ENCODE peak calls at places on chromosome 19, in four cellular contexts. One of them, this sample, is unnamed.

GRCh38 chr19:10256551-10256950 is 4.5 kb downstream of the MRPL4 start:
- DNase-seq in Peyer's patch: no peak
- DNase-seq in stomach: no peak
- DNase-seq in A549: no peak
- DNase-seq in this sample: no peak

GRCh38 chr19:31276831-31277230 is 72.4 kb downstream of the TSHZ3 start:
- DNase-seq in Peyer's patch: no peak
- DNase-seq in stomach: no peak
- DNase-seq in A549: no peak
- DNase-seq in this sample: no peak

GRCh38 chr19:48780684-48781391 is 25.5 kb downstream of the FGF21 start:
- DNase-seq in Peyer's patch: peak
- DNase-seq in stomach: peak
- DNase-seq in A549: no peak
- DNase-seq in this sample: no peak

GRCh38 chr19:47363758-47364529 is 14.8 kb downstream of the DHX34 start:
- DNase-seq in stomach: no peak
- DNase-seq in A549: no peak
- DNase-seq in Peyer's patch: no peak
- DNase-seq in this sample: no peak

GRCh38 chr19:8483165-8483564 is 19.3 kb downstream of the PRAM1 start:
- DNase-seq in Peyer's patch: no peak
- DNase-seq in stomach: no peak
- DNase-seq in A549: no peak
- DNase-seq in this sample: no peak

GRCh38 chr19:19061491-19061890 is 2.3 kb upstream of the SLC25A42 start:
- DNase-seq in A549: no peak
- DNase-seq in stomach: peak
- DNase-seq in Peyer's patch: no peak
- DNase-seq in this sample: no peak

GRCh38 chr19:56875717-56876116 is 35.2 kb upstream of the PEG3 start:
- DNase-seq in A549: no peak
- DNase-seq in Peyer's patch: no peak
- DNase-seq in stomach: no peak
- DNase-seq in this sample: no peak

GRCh38 chr19:27966390-27966816 is 1246.5 kb downstream of the UQCRFS1 start:
- DNase-seq in Peyer's patch: no peak
- DNase-seq in stomach: no peak
- DNase-seq in A549: no peak
- DNase-seq in this sample: no peak

GRCh38 chr19:31591258-31591657 is 242.0 kb upstream of the TSHZ3 start:
- DNase-seq in A549: no peak
- DNase-seq in stomach: no peak
- DNase-seq in Peyer's patch: no peak
- DNase-seq in this sample: no peak

GRCh38 chr19:35775298-35776101 is at the start of gene ARHGAP33:
- DNase-seq in A549: peak
- DNase-seq in stomach: peak
- DNase-seq in Peyer's patch: peak
- DNase-seq in this sample: peak
- TF ChIP-seq POLR2A in A549: no peak
- TF ChIP-seq POLR2A in stomach: no peak
- TF ChIP-seq POLR2A in Peyer's patch: no peak
- TF ChIP-seq POLR2A in this sample: peak

DNA sequence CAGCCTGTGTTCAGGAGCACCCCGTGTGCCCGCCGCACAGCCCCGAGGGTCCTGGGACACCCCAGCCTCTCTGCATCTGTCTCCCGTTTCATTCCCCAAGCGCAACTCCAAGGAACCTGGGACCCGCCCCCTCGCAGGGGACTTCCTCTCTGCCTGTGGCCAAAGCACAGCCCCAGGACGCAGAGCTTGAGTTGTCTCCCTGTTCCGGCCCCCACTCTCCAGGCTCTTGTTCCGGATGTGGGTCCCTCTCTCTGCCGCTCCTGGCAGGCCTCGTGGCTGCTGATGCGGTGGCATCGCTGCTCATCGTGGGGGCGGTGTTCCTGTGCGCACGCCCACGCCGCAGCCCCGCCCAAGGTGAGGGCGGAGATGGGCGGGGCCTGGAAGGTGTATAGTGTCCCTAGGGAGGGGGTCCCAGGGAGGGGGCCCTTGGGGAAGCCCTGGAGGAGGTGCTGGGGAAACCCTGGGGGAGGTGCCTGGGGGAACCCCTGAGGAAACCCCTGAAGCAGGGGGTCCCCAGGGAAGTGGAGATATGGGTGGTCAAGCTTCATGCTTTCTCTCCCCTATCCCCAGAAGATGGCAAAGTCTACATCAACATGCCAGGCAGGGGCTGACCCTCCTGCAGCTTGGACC is 1.3 kb downstream of the HCST start:
- DNase-seq in A549: peak
- DNase-seq in Peyer's patch: peak
- DNase-seq in stomach: peak
- DNase-seq in this sample: peak
- TF ChIP-seq POLR2A in A549: peak
- TF ChIP-seq POLR2A in Peyer's patch: peak
- TF ChIP-seq POLR2A in stomach: no peak
- TF ChIP-seq POLR2A in this sample: peak

GRCh38 chr19:38686530-38686888 is 39.1 kb downstream of the ACTN4 start:
- DNase-seq in stomach: no peak
- DNase-seq in Peyer's patch: peak
- DNase-seq in A549: no peak
- DNase-seq in this sample: no peak
- TF ChIP-seq POLR2A in stomach: no peak
- TF ChIP-seq POLR2A in Peyer's patch: peak
- TF ChIP-seq POLR2A in A549: no peak
- TF ChIP-seq POLR2A in this sample: no peak

GRCh38 chr19:1606138-1606651 is 933 bp upstream of the UQCR11 start:
- DNase-seq in stomach: peak
- DNase-seq in A549: no peak
- DNase-seq in Peyer's patch: no peak
- DNase-seq in this sample: no peak

GRCh38 chr19:1608414-1609391 is 3.4 kb upstream of the UQCR11 start:
- DNase-seq in A549: no peak
- DNase-seq in stomach: no peak
- DNase-seq in Peyer's patch: peak
- DNase-seq in this sample: peak

GRCh38 chr19:1601613-1602064 is 3.6 kb downstream of the UQCR11 start:
- DNase-seq in stomach: no peak
- DNase-seq in Peyer's patch: no peak
- DNase-seq in A549: no peak
- DNase-seq in this sample: no peak

GRCh38 chr19:1602091-1602707 is 3.1 kb downstream of the UQCR11 start:
- DNase-seq in A549: no peak
- DNase-seq in Peyer's patch: no peak
- DNase-seq in stomach: no peak
- DNase-seq in this sample: no peak

GRCh38 chr19:1605236-1606137 is at the start of gene UQCR11:
- DNase-seq in A549: peak
- DNase-seq in Peyer's patch: peak
- DNase-seq in stomach: peak
- DNase-seq in this sample: peak
- TF ChIP-seq POLR2A in A549: peak
- TF ChIP-seq POLR2A in Peyer's patch: peak
- TF ChIP-seq POLR2A in stomach: no peak
- TF ChIP-seq POLR2A in this sample: peak

DNA sequence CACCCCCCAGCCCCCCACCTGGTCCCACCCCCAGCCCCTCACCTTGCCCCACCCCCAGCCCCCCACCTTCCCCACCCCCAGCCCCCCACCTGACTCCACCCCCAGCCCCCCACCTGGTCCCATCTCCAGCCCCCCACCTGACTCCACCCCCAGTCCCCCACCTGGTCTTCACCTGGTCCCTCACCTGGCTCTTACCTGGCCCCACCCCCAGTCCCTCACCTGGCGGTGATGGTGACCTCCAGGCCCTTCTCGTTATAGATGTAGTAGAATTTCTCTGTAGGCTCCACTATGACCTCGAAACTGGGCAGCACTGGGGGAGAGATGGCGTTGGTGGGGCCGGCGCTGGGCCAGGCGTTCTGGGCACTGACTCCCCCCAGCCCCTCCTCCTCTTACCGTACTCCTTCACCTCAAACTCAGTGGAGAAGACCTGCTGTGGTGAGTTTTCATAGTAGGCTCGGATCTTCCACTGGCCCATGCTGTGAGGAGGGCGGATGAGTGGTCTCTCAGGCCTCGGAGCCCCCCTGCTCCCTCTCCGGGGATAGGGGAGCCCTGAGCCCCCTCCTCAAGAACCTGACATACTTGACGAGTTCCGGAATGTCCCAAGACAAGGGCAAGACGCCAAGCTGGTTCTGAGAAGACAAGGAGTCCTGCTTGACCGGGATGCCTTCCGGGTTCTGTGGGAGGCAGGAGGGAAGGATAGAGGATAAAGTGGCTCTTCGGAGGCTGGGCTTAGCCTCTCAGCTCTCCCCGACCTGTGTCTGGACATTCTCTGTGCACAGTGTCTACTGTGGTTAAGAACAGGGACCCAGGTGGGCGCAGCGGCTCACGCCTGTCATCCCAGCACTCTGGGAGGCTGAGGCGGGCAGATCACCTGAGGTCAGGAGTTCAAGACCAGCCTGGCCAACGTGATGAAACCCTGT is 6.4 kb downstream of the C3 start:
- DNase-seq in A549: no peak
- DNase-seq in Peyer's patch: no peak
- DNase-seq in stomach: no peak
- DNase-seq in this sample: no peak
- TF ChIP-seq POLR2A in A549: no peak
- TF ChIP-seq POLR2A in Peyer's patch: no peak
- TF ChIP-seq POLR2A in stomach: no peak
- TF ChIP-seq POLR2A in this sample: no peak

DNA sequence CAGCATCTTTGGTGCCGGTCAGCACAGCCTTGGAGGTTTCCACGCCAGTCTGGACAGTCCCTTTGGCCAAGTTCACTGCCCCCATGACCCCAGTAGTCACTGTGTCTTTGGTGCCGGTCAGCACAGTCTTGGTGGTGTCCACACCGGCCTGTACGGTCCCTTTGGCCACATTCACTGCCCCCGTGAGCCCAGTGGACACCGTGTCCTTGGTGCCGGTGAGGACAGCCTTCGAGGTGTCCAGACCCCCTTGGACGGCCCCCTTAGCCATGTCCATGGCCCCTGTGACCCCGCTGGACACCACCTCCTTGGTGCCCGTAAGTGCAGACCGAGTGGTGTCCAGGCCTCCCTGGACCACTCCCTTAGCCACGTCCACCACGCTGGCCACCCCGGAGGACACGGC is 5.0 kb downstream of the PLIN4 start:
- DNase-seq in A549: no peak
- DNase-seq in stomach: no peak
- DNase-seq in Peyer's patch: no peak
- DNase-seq in this sample: no peak
- TF ChIP-seq POLR2A in A549: no peak
- TF ChIP-seq POLR2A in stomach: no peak
- TF ChIP-seq POLR2A in Peyer's patch: no peak
- TF ChIP-seq POLR2A in this sample: no peak

This sample was measured in H54.